ENCODE peak calls at places on chromosome 17, in six cellular contexts. Y is WTC11; V is NCI-H460; N is nephron progenitor cell; H is HL-60; F is effector CD8-positive, alpha-beta T cell. U is an unnamed sample.
A peak's percentile ranks its signal among the peaks of the same experiment; 100 is the strongest.

GRCh38 chr17:16938496-16939270 is 33.2 kb downstream of the TNFRSF13B start:
- DNase-seq in V (no peak), Y (peak; percentile 7), F (no peak), H (no peak), N (no peak), U (peak; percentile 62)

GRCh38 chr17:2239882-2240430 is 63.6 kb downstream of the SMG6 start:
- DNase-seq in F (no peak), H (no peak), Y (no peak), N (no peak), V (no peak), U (peak; percentile 59)

GRCh38 chr17:28381141-28381825 is 9.8 kb downstream of the SARM1 start:
- DNase-seq in Y (peak; percentile 85), V (no peak), N (peak; percentile 70), F (no peak), H (no peak), U (peak; percentile 97)

GRCh38 chr17:39739020-39739884 is 1.5 kb downstream of the GRB7 start:
- DNase-seq in Y (peak; percentile 71), H (no peak), F (no peak), N (peak; percentile 56), V (no peak), U (peak; percentile 95)

GRCh38 chr17:10738516-10739258 is 8.9 kb upstream of the TMEM220 start:
- DNase-seq in V (no peak), N (no peak), Y (no peak), H (no peak), F (no peak), U (peak; percentile 32)

GRCh38 chr17:72635034-72635654 is 457.3 kb downstream of the SLC39A11 start:
- DNase-seq in Y (no peak), N (no peak), H (no peak), V (no peak), F (no peak), U (no peak)

GRCh38 chr17:49235896-49236295 is 5.3 kb upstream of the PHOSPHO1 start:
- DNase-seq in F (no peak), H (no peak), Y (no peak), N (no peak), V (no peak), U (no peak)

GRCh38 chr17:4407851-4408250 is 25.9 kb upstream of the SPNS3 start:
- DNase-seq in Y (no peak), V (no peak), F (no peak), N (no peak), H (no peak), U (no peak)

GRCh38 chr17:81143717-81144422 is 21.4 kb upstream of the PVALEF start:
- DNase-seq in V (no peak), H (no peak), F (no peak), Y (no peak), N (no peak), U (no peak)